ENCODE peak calls at places on chromosomes 13 and 19, in ten cellular contexts. D, T, K, M, G, R, S, Q, P and Z are unnamed samples.

GRCh38 chr13:74135306-74136088 is 1.3 kb upstream of the KLF12 start:
- DNase-seq in K (peak; percentile 91), M (peak; percentile 79), D (no peak), P (peak; percentile 82), R (peak; percentile 68), G (peak; percentile 77), Q (peak; percentile 84), S (peak; percentile 68), T (peak; percentile 78), Z (peak; percentile 75)

GRCh38 chr13:90184355-90184754 is 1163.1 kb upstream of the MIR17HG start:
- DNase-seq in R (no peak), S (no peak), K (no peak), T (no peak), Q (no peak), P (no peak), G (no peak), D (no peak), M (no peak), Z (no peak)

GRCh38 chr13:94198666-94199065 is 280.8 kb downstream of the DCT start:
- DNase-seq in S (no peak), Q (no peak), D (no peak), T (no peak), P (no peak), G (peak; percentile 74), M (no peak), K (no peak), R (no peak), Z (no peak)

GRCh38 chr13:113040597-113041292 is 64.8 kb upstream of the F7 start:
- DNase-seq in M (no peak), K (no peak), Q (no peak), G (no peak), T (no peak), R (no peak), S (no peak), P (no peak), D (no peak), Z (no peak)

GRCh38 chr19:19543640-19544039 is 5.6 kb downstream of the CILP2 start:
- DNase-seq in G (no peak), P (no peak), K (no peak), M (no peak), R (no peak), T (no peak), D (no peak), S (no peak), Q (no peak), Z (no peak)

GRCh38 chr19:1608414-1609391 is 3.4 kb upstream of the UQCR11 start:
- DNase-seq in M (no peak), P (peak; percentile 77), D (no peak), Q (no peak), G (no peak), R (no peak), T (no peak), S (no peak), K (no peak), Z (peak; percentile 45)

GRCh38 chr13:82522872-82523271 is 1359.4 kb downstream of the SLITRK1 start:
- DNase-seq in K (no peak), G (no peak), M (no peak), P (no peak), S (no peak), Q (no peak), D (no peak), R (no peak), T (no peak), Z (no peak)

GRCh38 chr19:4181053-4181508 is 1.3 kb downstream of the SIRT6 start:
- DNase-seq in K (peak; percentile 38), D (no peak), G (no peak), T (no peak), R (no peak), M (no peak), Q (no peak), P (peak; percentile 50), S (no peak), Z (no peak)

GRCh38 chr19:3765121-3765520 is 2.6 kb downstream of the MRPL54 start:
- DNase-seq in K (peak; percentile 40), D (no peak), G (no peak), Q (no peak), S (peak; percentile 13), P (no peak), T (no peak), R (no peak), M (no peak), Z (no peak)

GRCh38 chr19:1243768-1244692 is 2.5 kb downstream of the ATP5F1D start:
- DNase-seq in P (peak; percentile 94), G (peak; percentile 69), T (no peak), M (peak; percentile 87), S (peak; percentile 65), Q (peak; percentile 67), K (peak; percentile 95), R (peak; percentile 89), D (no peak), Z (peak; percentile 91)

GRCh38 chr19:46614114-46614701 is 10.7 kb downstream of the PTGIR start:
- DNase-seq in D (no peak), S (peak; percentile 73), R (peak; percentile 86), T (peak; percentile 78), G (peak; percentile 61), K (peak; percentile 96), M (peak; percentile 86), Q (peak; percentile 47), P (peak; percentile 95), Z (peak; percentile 89)

GRCh38 chr19:16836115-16836905 is 7.1 kb downstream of the SIN3B start:
- DNase-seq in P (peak; percentile 70), R (no peak), S (no peak), K (peak; percentile 64), D (no peak), G (peak; percentile 32), Q (peak; percentile 54), T (no peak), M (no peak), Z (no peak)

GRCh38 chr13:80630685-80631121 is 289.8 kb upstream of the SPRY2 start:
- DNase-seq in R (peak; percentile 30), K (no peak), M (no peak), D (no peak), P (no peak), T (no peak), G (peak; percentile 13), Q (no peak), S (peak; percentile 85), Z (no peak)

GRCh38 chr13:60351326-60351725 is 45.7 kb upstream of the TDRD3 start:
- DNase-seq in G (peak; percentile 76), T (no peak), S (peak; percentile 7), P (no peak), Q (peak; percentile 15), M (no peak), D (no peak), R (no peak), K (no peak), Z (no peak)

GRCh38 chr19:57016076-57016475 is 103.7 kb upstream of the USP29 start:
- DNase-seq in D (no peak), K (no peak), S (no peak), T (no peak), G (no peak), Q (no peak), M (no peak), R (no peak), P (no peak), Z (no peak)

GRCh38 chr13:101572456-101572855 is 120.0 kb downstream of the ITGBL1 start:
- DNase-seq in S (peak; percentile 15), D (no peak), P (no peak), M (no peak), G (no peak), Q (no peak), R (no peak), T (no peak), K (no peak), Z (no peak)

GRCh38 chr19:49926520-49926919 is 2.5 kb upstream of the ATF5 start:
- DNase-seq in T (no peak), Q (no peak), S (no peak), M (no peak), R (no peak), K (peak; percentile 28), G (no peak), D (no peak), P (no peak), Z (no peak)

GRCh38 chr19:15249912-15250634 is 17.8 kb upstream of the EPHX3 start:
- DNase-seq in K (no peak), S (peak; percentile 75), T (no peak), R (peak; percentile 79), M (peak; percentile 65), Q (peak; percentile 73), G (peak; percentile 92), P (no peak), D (no peak), Z (no peak)
- H3K4me1 ChIP-seq in K (no peaks in the 10 kb centered on the region), S (peaks cover 42% of the 10 kb centered on the region), T (peaks cover 26% of the 10 kb centered on the region), R (peaks cover 60% of the 10 kb centered on the region), M (peaks cover 96% of the 10 kb centered on the region), Q (peaks cover 42% of the 10 kb centered on the region), G (peaks cover 64% of the 10 kb centered on the region), P (peaks cover 18% of the 10 kb centered on the region), D (no peaks in the 10 kb centered on the region), Z (no peaks in the 10 kb centered on the region)

GRCh38 chr13:77477299-77477848 is 58.1 kb upstream of the SCEL start:
- DNase-seq in R (no peak), P (no peak), K (no peak), G (peak; percentile 27), D (no peak), M (no peak), S (no peak), T (no peak), Q (no peak), Z (no peak)
- H3K4me3 ChIP-seq in R (peak overlapping the region; percentile 54), P (no peak overlapping the region), K (no peak overlapping the region), G (no peak overlapping the region), D (no peak overlapping the region), M (no peak overlapping the region), S (no peak overlapping the region), T (no peak overlapping the region), Q (no peak overlapping the region), Z (no peak overlapping the region)

GRCh38 chr13:57631607-57632275 is at the start of gene PCDH17:
- DNase-seq in Q (no peak), P (no peak), R (peak; percentile 73), M (peak; percentile 23), T (peak; percentile 54), G (peak; percentile 74), K (no peak), D (no peak), S (peak; percentile 65), Z (peak; percentile 75)
- H3K27me3 ChIP-seq in Q (peaks cover 30% of the 10 kb centered on the region), P (peaks cover 22% of the 10 kb centered on the region), R (peaks cover 24% of the 10 kb centered on the region), M (peaks cover 67% of the 10 kb centered on the region), T (no peaks in the 10 kb centered on the region), G (peaks cover 5% of the 10 kb centered on the region), K (peaks cover 90% of the 10 kb centered on the region), D (peaks cover 3% of the 10 kb centered on the region), S (peaks cover 5% of the 10 kb centered on the region), Z (no peaks in the 10 kb centered on the region)

DNA sequence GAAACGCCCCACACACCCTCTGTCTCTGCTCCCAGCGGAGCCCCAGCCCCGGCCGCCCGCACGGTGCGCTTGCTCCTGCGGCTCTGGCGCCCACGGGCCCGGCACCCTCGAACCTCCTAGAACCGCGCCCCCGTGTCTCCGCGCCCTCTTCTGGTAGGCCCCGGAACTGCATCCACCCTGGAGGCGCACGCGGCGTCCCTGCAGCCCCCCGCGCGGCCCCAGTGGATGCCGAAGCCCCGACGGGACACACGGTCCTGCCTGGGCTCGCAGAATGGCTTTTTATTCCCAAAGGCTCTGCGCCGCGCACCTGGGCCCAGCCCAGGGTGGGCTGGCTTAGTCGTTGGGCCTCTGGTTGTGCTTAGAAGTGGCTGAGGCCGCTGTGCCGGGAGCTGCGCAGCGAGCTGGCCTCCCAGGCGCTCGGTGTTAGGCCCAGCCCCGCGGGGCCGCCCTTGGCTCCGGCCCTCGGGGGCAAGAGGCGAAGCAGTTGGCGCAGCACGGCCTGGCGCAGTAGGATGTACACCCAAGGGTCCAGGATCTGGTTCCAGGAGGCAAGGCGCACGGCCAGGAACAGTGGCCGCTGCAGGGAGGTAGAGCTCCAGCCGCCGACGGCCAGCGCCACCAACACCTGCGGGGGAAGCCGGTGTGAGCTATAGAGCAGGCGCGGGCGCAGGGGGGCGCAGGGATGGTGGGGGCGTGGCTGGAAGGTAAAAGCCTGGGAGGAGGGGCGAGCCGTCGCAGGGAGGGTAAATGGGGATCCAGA is 2.8 kb downstream of the PTGER1 start:
- DNase-seq in R (peak; percentile 67), D (no peak), M (peak; percentile 68), S (peak; percentile 51), Q (no peak), G (no peak), K (peak; percentile 95), P (peak; percentile 87), T (peak; percentile 74), Z (peak; percentile 85)
- H3K4me1 ChIP-seq in R (peaks cover 11% of the 10 kb centered on the region), D (peaks cover 20% of the 10 kb centered on the region), M (peaks cover 46% of the 10 kb centered on the region), S (peaks cover 24% of the 10 kb centered on the region), Q (peaks cover 29% of the 10 kb centered on the region), G (peaks cover 15% of the 10 kb centered on the region), K (no peaks in the 10 kb centered on the region), P (peaks cover 18% of the 10 kb centered on the region), T (peaks cover 18% of the 10 kb centered on the region), Z (peaks cover 31% of the 10 kb centered on the region)